ENCODE peak calls at places on chromosomes 16 and 17, in six cellular contexts. B, O, Q, W, K and N are unnamed samples. For H3K36me3, the result is how much of the 10 kb centered on the place peaks cover.

GRCh38 chr17:15361592-15361991 is 20.2 kb upstream of the TEKT3 start:
- DNase-seq in B (no peak), O (no peak), Q (no peak), W (no peak), K (no peak), N (no peak)

GRCh38 chr17:30243002-30243401 is 7.5 kb upstream of the SLC6A4 start:
- DNase-seq in B (no peak), O (no peak), Q (no peak), W (no peak), K (no peak), N (no peak)

GRCh38 chr17:76252040-76252954 is 12.0 kb upstream of the RNF157 start:
- DNase-seq in B (peak), O (peak), Q (no peak), W (peak), K (no peak), N (no peak)

GRCh38 chr17:35265071-35265470 is 22.2 kb downstream of the SLFN5 start:
- DNase-seq in B (no peak), O (no peak), Q (no peak), W (no peak), K (no peak), N (no peak)

GRCh38 chr17:72033311-72033710 is 87.5 kb upstream of the SOX9 start:
- DNase-seq in B (no peak), O (no peak), Q (no peak), W (no peak), K (no peak), N (no peak)

GRCh38 chr16:23384878-23385277 is 68.1 kb downstream of the COG7 start:
- DNase-seq in B (no peak), O (no peak), Q (no peak), W (no peak), K (no peak), N (no peak)

GRCh38 chr16:69620564-69620963 is 54.8 kb downstream of the NFAT5 start:
- DNase-seq in B (no peak), O (no peak), Q (no peak), W (no peak), K (no peak), N (no peak)

GRCh38 chr17:67992541-67993152 is 3.6 kb downstream of the C17orf58 start:
- DNase-seq in B (no peak), O (no peak), Q (no peak), W (no peak), K (peak), N (peak)

GRCh38 chr17:4547118-4547906 is 7.9 kb downstream of the MYBBP1A start:
- DNase-seq in B (no peak), O (no peak), Q (no peak), W (no peak), K (no peak), N (no peak)

GRCh38 chr17:14621826-14622621 is 321.1 kb downstream of the HS3ST3B1 start:
- DNase-seq in B (no peak), O (no peak), Q (no peak), W (no peak), K (no peak), N (no peak)

GRCh38 chr16:88387177-88387576 is 4.4 kb downstream of the ZNF469 start:
- DNase-seq in B (peak), O (no peak), Q (peak), W (peak), K (no peak), N (no peak)

GRCh38 chr17:43393944-43394482 is 4.8 kb upstream of the ARL4D start:
- DNase-seq in B (peak), O (no peak), Q (peak), W (peak), K (peak), N (peak)

GRCh38 chr16:85749686-85750020 is 1.2 kb downstream of the C16orf74 start:
- DNase-seq in B (no peak), O (no peak), Q (no peak), W (no peak), K (no peak), N (peak)

GRCh38 chr16:68782198-68783174 is 45.4 kb downstream of the CDH1 start:
- DNase-seq in B (no peak), O (peak), Q (no peak), W (no peak), K (no peak), N (no peak)

GRCh38 chr16:27427538-27427937 is 25.6 kb downstream of the IL21R start:
- DNase-seq in B (no peak), O (no peak), Q (no peak), W (no peak), K (no peak), N (no peak)
- H3K4me3 ChIP-seq in B (no peak), O (peak), Q (no peak), W (no peak), K (no peak), N (no peak)

DNA sequence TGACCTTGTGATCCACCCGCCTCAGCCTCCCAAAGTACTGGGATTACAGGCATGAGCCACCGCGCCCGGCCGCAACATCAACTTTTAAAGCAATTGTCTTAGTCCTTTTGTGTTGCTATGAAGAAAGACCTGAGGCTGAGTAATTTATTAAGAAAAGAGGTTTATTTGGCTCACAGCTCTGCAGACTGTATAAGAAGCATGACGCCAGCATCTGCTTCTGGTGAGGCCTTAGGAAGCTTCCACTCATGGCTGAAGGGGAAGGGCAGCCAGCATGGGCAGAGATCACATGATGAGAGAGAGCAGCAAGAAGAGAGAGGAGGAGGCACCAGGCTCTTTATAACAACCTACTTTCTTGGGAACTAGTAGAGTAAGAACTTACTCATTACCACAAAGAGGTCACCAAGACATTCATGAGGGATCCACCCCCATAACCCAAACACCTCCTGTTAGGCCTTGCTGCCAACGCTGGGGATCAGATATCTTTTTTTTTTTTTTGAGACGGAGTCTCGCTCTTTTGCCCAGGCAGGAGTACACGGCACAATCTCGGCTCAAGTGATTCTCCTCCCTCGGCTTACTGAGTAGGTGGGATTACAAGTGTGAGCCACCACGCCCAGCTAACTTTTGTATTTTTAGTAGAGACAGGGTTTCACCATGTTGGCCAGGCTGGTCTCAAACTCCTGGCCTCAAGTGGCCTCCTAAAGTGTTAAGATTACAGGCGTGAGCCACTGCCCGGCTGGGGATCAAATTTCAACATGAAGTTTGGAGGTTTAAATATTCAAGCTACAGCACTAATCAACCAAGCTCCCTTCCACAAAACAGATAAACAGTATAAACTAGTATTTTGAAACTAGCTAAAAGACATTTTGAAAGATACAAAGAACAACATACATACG is 21.4 kb upstream of the GPT2 start:
- DNase-seq in B (peak), O (no peak), Q (no peak), W (no peak), K (no peak), N (no peak)
- H3K36me3 ChIP-seq in B (under half), O (under half), Q (under half), W (under half), K (under half), N (under half)

GRCh38 chr16:31201511-31202401 is 804 bp downstream of the PYCARD start:
- DNase-seq in B (no peak), O (no peak), Q (peak), W (peak), K (peak), N (peak)
- H3K4me3 ChIP-seq in B (peak), O (peak), Q (peak), W (peak), K (peak), N (peak)

GRCh38 chr17:7667616-7668406 is 17.1 kb downstream of the ATP1B2 start:
- DNase-seq in B (no peak), O (no peak), Q (no peak), W (no peak), K (no peak), N (peak)
- H3K36me3 ChIP-seq in B (under half), O (under half), Q (half or more), W (half or more), K (under half), N (under half)